ENCODE peak calls at places on chromosomes 16 and 17, in six cellular contexts. B is stimulated activated CD8-positive, alpha-beta memory T cell treated with anti-CD3 and anti-CD28 coated beads, Interleukin-12 subunit alpha, Interleukin-12 subunit beta, amount 100 ng/mL, for 4 hours; O is CD8-positive, alpha-beta T cell; Q is prostate gland; D is epithelial cell of prostate; X is activated T-helper 1 cell treated with anti-CD3 and anti-CD28 coated beads, Interleukin-2, amount 50 U/mL, for 16 hours. V is an unnamed sample.

GRCh38 chr16:35305476-35305875 is 1846.1 kb downstream of the TP53TG3F start:
- DNase-seq in X (no peak), O (no peak), B (no peak), Q (no peak), D (peak; percentile 85), V (no peak)

GRCh38 chr17:6187836-6188235 is 117.7 kb downstream of the WSCD1 start:
- DNase-seq in Q (no peak), D (no peak), X (no peak), O (no peak), B (no peak), V (no peak)

GRCh38 chr16:67399218-67399733 is 6.0 kb upstream of the TPPP3 start:
- DNase-seq in Q (no peak), B (no peak), D (no peak), O (no peak), X (peak; percentile 40), V (no peak)

GRCh38 chr16:53123753-53124152 is 69.0 kb downstream of the CHD9 start:
- DNase-seq in B (no peak), D (no peak), Q (no peak), O (no peak), X (no peak), V (no peak)

GRCh38 chr17:45093444-45094110 is 32.5 kb downstream of the NMT1 start:
- DNase-seq in X (no peak), Q (peak; percentile 36), O (no peak), B (no peak), D (no peak), V (no peak)

GRCh38 chr17:77466140-77466539 is 325.4 kb downstream of the SEC14L1 start:
- DNase-seq in X (no peak), O (no peak), Q (no peak), B (no peak), D (no peak), V (no peak)

GRCh38 chr17:79388556-79389295 is 222.1 kb downstream of the RBFOX3 start:
- DNase-seq in X (no peak), Q (peak; percentile 39), O (no peak), D (no peak), B (no peak), V (no peak)

GRCh38 chr17:3986939-3987335 is 22.7 kb upstream of the ATP2A3 start:
- DNase-seq in O (no peak), D (no peak), Q (no peak), X (no peak), B (no peak), V (no peak)

GRCh38 chr17:44605116-44605505 is 47.8 kb downstream of the FZD2 start:
- DNase-seq in X (no peak), O (no peak), Q (no peak), B (no peak), D (no peak), V (no peak)

GRCh38 chr16:63578791-63579190 is 1542.6 kb upstream of the CDH8 start:
- DNase-seq in Q (no peak), D (no peak), O (no peak), B (no peak), X (no peak), V (no peak)

GRCh38 chr17:44881145-44881544 is 18.1 kb downstream of the EFTUD2 start:
- DNase-seq in D (no peak), B (no peak), X (no peak), Q (no peak), O (no peak), V (no peak)

GRCh38 chr17:81924557-81925532 is 2.7 kb downstream of the MAFG start:
- DNase-seq in Q (no peak), B (no peak), O (no peak), X (no peak), D (no peak), V (no peak)

GRCh38 chr17:66485272-66485947 is 183.0 kb downstream of the PRKCA start:
- DNase-seq in B (no peak), X (no peak), O (no peak), Q (no peak), D (no peak), V (no peak)

GRCh38 chr17:77456271-77456950 is 315.6 kb downstream of the SEC14L1 start:
- DNase-seq in D (no peak), X (no peak), B (no peak), O (peak; percentile 64), Q (no peak), V (no peak)

V was measured in Right ventricle myocardium inferior.